ENCODE peak calls at places on chromosomes 11 and 22, in six cellular contexts. One of them, this sample, is unnamed.

GRCh38 chr22:30876221-30876751 is 92.3 kb downstream of the MORC2 start:
- DNase-seq in ovary: no peak
- DNase-seq in iPS-NIHi11: peak
- DNase-seq in uterus: no peak
- DNase-seq in tibial nerve: no peak
- DNase-seq in GM04504: no peak
- DNase-seq in this sample: peak

GRCh38 chr22:29521526-29521925 is 32.0 kb downstream of the THOC5 start:
- DNase-seq in tibial nerve: no peak
- DNase-seq in GM04504: no peak
- DNase-seq in iPS-NIHi11: no peak
- DNase-seq in ovary: no peak
- DNase-seq in uterus: no peak
- DNase-seq in this sample: no peak

GRCh38 chr11:47409440-47410403 is 1.3 kb downstream of the SLC39A13 start:
- DNase-seq in iPS-NIHi11: no peak
- DNase-seq in uterus: no peak
- DNase-seq in GM04504: no peak
- DNase-seq in ovary: no peak
- DNase-seq in tibial nerve: no peak
- DNase-seq in this sample: no peak

GRCh38 chr11:15965562-15966250 is 390.6 kb downstream of the SOX6 start:
- DNase-seq in iPS-NIHi11: no peak
- DNase-seq in uterus: no peak
- DNase-seq in ovary: no peak
- DNase-seq in GM04504: no peak
- DNase-seq in tibial nerve: no peak
- DNase-seq in this sample: no peak

GRCh38 chr22:45645150-45645525 is 26.5 kb upstream of the ATXN10 start:
- DNase-seq in tibial nerve: no peak
- DNase-seq in ovary: no peak
- DNase-seq in GM04504: no peak
- DNase-seq in iPS-NIHi11: no peak
- DNase-seq in uterus: no peak
- DNase-seq in this sample: no peak

GRCh38 chr22:45586651-45587405 is 84.1 kb downstream of the FBLN1 start:
- DNase-seq in GM04504: no peak
- DNase-seq in uterus: no peak
- DNase-seq in iPS-NIHi11: no peak
- DNase-seq in tibial nerve: no peak
- DNase-seq in ovary: no peak
- DNase-seq in this sample: no peak

GRCh38 chr11:83102806-83103205 is 31.1 kb upstream of the RAB30 start:
- DNase-seq in iPS-NIHi11: no peak
- DNase-seq in ovary: no peak
- DNase-seq in GM04504: no peak
- DNase-seq in uterus: no peak
- DNase-seq in tibial nerve: no peak
- DNase-seq in this sample: no peak

GRCh38 chr11:131978351-131978750 is 607.9 kb downstream of the NTM start:
- DNase-seq in iPS-NIHi11: no peak
- DNase-seq in GM04504: no peak
- DNase-seq in ovary: no peak
- DNase-seq in tibial nerve: no peak
- DNase-seq in uterus: no peak
- DNase-seq in this sample: no peak

GRCh38 chr11:95668113-95668512 is 121.5 kb downstream of the FAM76B start:
- DNase-seq in uterus: no peak
- DNase-seq in ovary: no peak
- DNase-seq in GM04504: no peak
- DNase-seq in tibial nerve: no peak
- DNase-seq in iPS-NIHi11: no peak
- DNase-seq in this sample: no peak

GRCh38 chr11:118088531-118088930 is 1.8 kb upstream of the SMIM35 start:
- DNase-seq in iPS-NIHi11: no peak
- DNase-seq in GM04504: no peak
- DNase-seq in uterus: no peak
- DNase-seq in ovary: no peak
- DNase-seq in tibial nerve: no peak
- DNase-seq in this sample: no peak

GRCh38 chr11:31870609-31871309 is 59.6 kb upstream of the PAX6 start:
- DNase-seq in iPS-NIHi11: peak
- DNase-seq in ovary: no peak
- DNase-seq in uterus: no peak
- DNase-seq in GM04504: peak
- DNase-seq in tibial nerve: peak
- DNase-seq in this sample: no peak

GRCh38 chr22:30362632-30363281 is 6.0 kb downstream of the CCDC157 start:
- DNase-seq in iPS-NIHi11: peak
- DNase-seq in tibial nerve: no peak
- DNase-seq in ovary: no peak
- DNase-seq in uterus: no peak
- DNase-seq in GM04504: no peak
- DNase-seq in this sample: no peak

GRCh38 chr11:31240340-31240904 is 129.1 kb downstream of the DCDC1 start:
- DNase-seq in iPS-NIHi11: peak
- DNase-seq in ovary: no peak
- DNase-seq in uterus: no peak
- DNase-seq in GM04504: no peak
- DNase-seq in tibial nerve: peak
- DNase-seq in this sample: no peak

GRCh38 chr11:119316017-119316728 is 757 bp downstream of the MCAM start:
- DNase-seq in iPS-NIHi11: no peak
- DNase-seq in tibial nerve: no peak
- DNase-seq in uterus: peak
- DNase-seq in GM04504: no peak
- DNase-seq in ovary: peak
- DNase-seq in this sample: no peak

GRCh38 chr11:96311120-96311568 is 31.9 kb downstream of the MAML2 start:
- DNase-seq in uterus: no peak
- DNase-seq in GM04504: peak
- DNase-seq in tibial nerve: no peak
- DNase-seq in ovary: no peak
- DNase-seq in iPS-NIHi11: no peak
- DNase-seq in this sample: no peak

GRCh38 chr11:2139118-2139490 is at the start of gene IGF2:
- DNase-seq in ovary: no peak
- DNase-seq in uterus: no peak
- DNase-seq in iPS-NIHi11: peak
- DNase-seq in GM04504: no peak
- DNase-seq in tibial nerve: no peak
- DNase-seq in this sample: no peak

GRCh38 chr11:117039897-117040296 is 58.3 kb downstream of the SIK3 start:
- DNase-seq in iPS-NIHi11: no peak
- DNase-seq in ovary: no peak
- DNase-seq in tibial nerve: no peak
- DNase-seq in GM04504: no peak
- DNase-seq in uterus: no peak
- DNase-seq in this sample: no peak

GRCh38 chr22:29002603-29003002 is 59.0 kb downstream of the C22orf31 start:
- DNase-seq in GM04504: no peak
- DNase-seq in iPS-NIHi11: no peak
- DNase-seq in ovary: no peak
- DNase-seq in uterus: no peak
- DNase-seq in tibial nerve: no peak
- DNase-seq in this sample: no peak

GRCh38 chr11:34214961-34215805 is 109.8 kb downstream of the NAT10 start:
- DNase-seq in GM04504: peak
- DNase-seq in ovary: no peak
- DNase-seq in iPS-NIHi11: no peak
- DNase-seq in tibial nerve: no peak
- DNase-seq in uterus: no peak
- DNase-seq in this sample: no peak

GRCh38 chr11:6608726-6609501 is 3.1 kb downstream of the TAF10 start:
- DNase-seq in iPS-NIHi11: no peak
- DNase-seq in GM04504: no peak
- DNase-seq in uterus: peak
- DNase-seq in ovary: no peak
- DNase-seq in tibial nerve: no peak
- DNase-seq in this sample: no peak

GRCh38 chr11:88508558-88508807 is 170.9 kb upstream of the CTSC start:
- DNase-seq in iPS-NIHi11: no peak
- DNase-seq in GM04504: no peak
- DNase-seq in ovary: no peak
- DNase-seq in tibial nerve: no peak
- DNase-seq in uterus: no peak
- DNase-seq in this sample: no peak

This sample was measured in GM12892.